ENCODE peak calls at places on chromosome X, in ten cellular contexts. One of them, this sample, is unnamed.

GRCh38 chrX:103240155-103240554 is 14.8 kb downstream of the TCEAL8 start:
- DNase-seq in retina: no peak
- DNase-seq in MM.1S: no peak
- DNase-seq in stimulated activated CD8-positive, alpha-beta memory T cell treated with anti-CD3 and anti-CD28 coated beads, Interleukin-4, amount 100 ng/mL, for 4 hours: no peak
- DNase-seq in M059J: no peak
- DNase-seq in nephron progenitor cell: no peak
- DNase-seq in heart right ventricle: no peak
- DNase-seq in activated T-helper 9 cell treated with anti-CD3 and anti-CD28 coated beads, Interleukin-2, amount 50 U/mL, for 16 hours: no peak
- DNase-seq in PC-3: no peak
- DNase-seq in astrocyte: no peak
- DNase-seq in this sample: no peak

GRCh38 chrX:120087289-120088017 is 10.0 kb upstream of the RHOXF2B start:
- DNase-seq in retina: no peak
- DNase-seq in PC-3: no peak
- DNase-seq in astrocyte: no peak
- DNase-seq in activated T-helper 9 cell treated with anti-CD3 and anti-CD28 coated beads, Interleukin-2, amount 50 U/mL, for 16 hours: no peak
- DNase-seq in MM.1S: no peak
- DNase-seq in stimulated activated CD8-positive, alpha-beta memory T cell treated with anti-CD3 and anti-CD28 coated beads, Interleukin-4, amount 100 ng/mL, for 4 hours: no peak
- DNase-seq in nephron progenitor cell: no peak
- DNase-seq in M059J: peak
- DNase-seq in heart right ventricle: no peak
- DNase-seq in this sample: no peak

GRCh38 chrX:79336869-79337815 is 30.0 kb downstream of the ITM2A start:
- DNase-seq in stimulated activated CD8-positive, alpha-beta memory T cell treated with anti-CD3 and anti-CD28 coated beads, Interleukin-4, amount 100 ng/mL, for 4 hours: no peak
- DNase-seq in heart right ventricle: no peak
- DNase-seq in retina: no peak
- DNase-seq in PC-3: no peak
- DNase-seq in M059J: no peak
- DNase-seq in MM.1S: no peak
- DNase-seq in astrocyte: no peak
- DNase-seq in activated T-helper 9 cell treated with anti-CD3 and anti-CD28 coated beads, Interleukin-2, amount 50 U/mL, for 16 hours: no peak
- DNase-seq in nephron progenitor cell: no peak
- DNase-seq in this sample: no peak

GRCh38 chrX:140172401-140172800 is 207.1 kb upstream of the CXorf66 start:
- DNase-seq in stimulated activated CD8-positive, alpha-beta memory T cell treated with anti-CD3 and anti-CD28 coated beads, Interleukin-4, amount 100 ng/mL, for 4 hours: no peak
- DNase-seq in MM.1S: no peak
- DNase-seq in nephron progenitor cell: no peak
- DNase-seq in astrocyte: no peak
- DNase-seq in retina: no peak
- DNase-seq in M059J: no peak
- DNase-seq in activated T-helper 9 cell treated with anti-CD3 and anti-CD28 coated beads, Interleukin-2, amount 50 U/mL, for 16 hours: no peak
- DNase-seq in PC-3: no peak
- DNase-seq in heart right ventricle: no peak
- DNase-seq in this sample: no peak

GRCh38 chrX:154444001-154444754 is at the start of gene FAM50A:
- DNase-seq in heart right ventricle: peak
- DNase-seq in M059J: peak
- DNase-seq in stimulated activated CD8-positive, alpha-beta memory T cell treated with anti-CD3 and anti-CD28 coated beads, Interleukin-4, amount 100 ng/mL, for 4 hours: peak
- DNase-seq in astrocyte: peak
- DNase-seq in activated T-helper 9 cell treated with anti-CD3 and anti-CD28 coated beads, Interleukin-2, amount 50 U/mL, for 16 hours: peak
- DNase-seq in MM.1S: peak
- DNase-seq in PC-3: peak
- DNase-seq in retina: peak
- DNase-seq in nephron progenitor cell: peak
- DNase-seq in this sample: peak

GRCh38 chrX:153640045-153640686 is 6.8 kb upstream of the DUSP9 start:
- DNase-seq in retina: no peak
- DNase-seq in PC-3: no peak
- DNase-seq in nephron progenitor cell: no peak
- DNase-seq in astrocyte: no peak
- DNase-seq in MM.1S: no peak
- DNase-seq in stimulated activated CD8-positive, alpha-beta memory T cell treated with anti-CD3 and anti-CD28 coated beads, Interleukin-4, amount 100 ng/mL, for 4 hours: no peak
- DNase-seq in M059J: no peak
- DNase-seq in heart right ventricle: no peak
- DNase-seq in activated T-helper 9 cell treated with anti-CD3 and anti-CD28 coated beads, Interleukin-2, amount 50 U/mL, for 16 hours: no peak
- DNase-seq in this sample: no peak

GRCh38 chrX:153628665-153629064 is 18.3 kb upstream of the DUSP9 start:
- DNase-seq in retina: no peak
- DNase-seq in MM.1S: no peak
- DNase-seq in heart right ventricle: no peak
- DNase-seq in nephron progenitor cell: no peak
- DNase-seq in astrocyte: no peak
- DNase-seq in activated T-helper 9 cell treated with anti-CD3 and anti-CD28 coated beads, Interleukin-2, amount 50 U/mL, for 16 hours: no peak
- DNase-seq in stimulated activated CD8-positive, alpha-beta memory T cell treated with anti-CD3 and anti-CD28 coated beads, Interleukin-4, amount 100 ng/mL, for 4 hours: no peak
- DNase-seq in PC-3: no peak
- DNase-seq in M059J: no peak
- DNase-seq in this sample: peak

GRCh38 chrX:13845721-13846378 is 29.0 kb upstream of the GPM6B start:
- DNase-seq in activated T-helper 9 cell treated with anti-CD3 and anti-CD28 coated beads, Interleukin-2, amount 50 U/mL, for 16 hours: no peak
- DNase-seq in heart right ventricle: no peak
- DNase-seq in nephron progenitor cell: no peak
- DNase-seq in MM.1S: no peak
- DNase-seq in retina: no peak
- DNase-seq in M059J: no peak
- DNase-seq in PC-3: peak
- DNase-seq in astrocyte: peak
- DNase-seq in stimulated activated CD8-positive, alpha-beta memory T cell treated with anti-CD3 and anti-CD28 coated beads, Interleukin-4, amount 100 ng/mL, for 4 hours: no peak
- DNase-seq in this sample: no peak

This sample was measured in Right ventricle myocardium superior.